ENCODE peak calls at places on chromosomes 1 and 21, in six cellular contexts. U, L, W, Y, P and E are unnamed samples.

GRCh38 chr21:39681845-39682244 is 63.1 kb upstream of the IGSF5 start:
- DNase-seq in U (no peak), L (no peak), W (no peak), Y (peak), P (no peak), E (peak)

GRCh38 chr1:207962716-207963428 is 51.9 kb upstream of the CD34 start:
- DNase-seq in U (peak), L (peak), W (peak), Y (peak), P (peak), E (peak)

GRCh38 chr1:109307363-109308021 is 681 bp upstream of the MYBPHL start:
- DNase-seq in U (no peak), L (no peak), W (peak), Y (no peak), P (peak), E (no peak)

GRCh38 chr1:32791881-32792280 is 25.3 kb downstream of the YARS1 start:
- DNase-seq in U (no peak), L (no peak), W (no peak), Y (peak), P (no peak), E (no peak)

GRCh38 chr21:31932470-31932764 is 59.6 kb downstream of the HUNK start:
- DNase-seq in U (no peak), L (no peak), W (no peak), Y (no peak), P (no peak), E (no peak)

GRCh38 chr1:33092438-33092837 is 11.5 kb downstream of the AZIN2 start:
- DNase-seq in U (no peak), L (no peak), W (no peak), Y (no peak), P (no peak), E (no peak)

GRCh38 chr1:179808503-179808902 is 65.4 kb downstream of the FAM163A start:
- DNase-seq in U (no peak), L (no peak), W (no peak), Y (no peak), P (no peak), E (peak)

GRCh38 chr1:60697204-60697994 is 385.0 kb upstream of the NFIA start:
- DNase-seq in U (no peak), L (no peak), W (no peak), Y (no peak), P (no peak), E (peak)

GRCh38 chr1:56301791-56302190 is 277.6 kb downstream of the PLPP3 start:
- DNase-seq in U (peak), L (no peak), W (no peak), Y (peak), P (no peak), E (peak)

GRCh38 chr1:147078606-147079399 is 93.5 kb downstream of the PRKAB2 start:
- DNase-seq in U (no peak), L (no peak), W (no peak), Y (no peak), P (no peak), E (no peak)
- TF ChIP-seq EZH2 in U (peak), L (no peak), W (no peak), Y (no peak), P (no peak), E (peak)

DNA sequence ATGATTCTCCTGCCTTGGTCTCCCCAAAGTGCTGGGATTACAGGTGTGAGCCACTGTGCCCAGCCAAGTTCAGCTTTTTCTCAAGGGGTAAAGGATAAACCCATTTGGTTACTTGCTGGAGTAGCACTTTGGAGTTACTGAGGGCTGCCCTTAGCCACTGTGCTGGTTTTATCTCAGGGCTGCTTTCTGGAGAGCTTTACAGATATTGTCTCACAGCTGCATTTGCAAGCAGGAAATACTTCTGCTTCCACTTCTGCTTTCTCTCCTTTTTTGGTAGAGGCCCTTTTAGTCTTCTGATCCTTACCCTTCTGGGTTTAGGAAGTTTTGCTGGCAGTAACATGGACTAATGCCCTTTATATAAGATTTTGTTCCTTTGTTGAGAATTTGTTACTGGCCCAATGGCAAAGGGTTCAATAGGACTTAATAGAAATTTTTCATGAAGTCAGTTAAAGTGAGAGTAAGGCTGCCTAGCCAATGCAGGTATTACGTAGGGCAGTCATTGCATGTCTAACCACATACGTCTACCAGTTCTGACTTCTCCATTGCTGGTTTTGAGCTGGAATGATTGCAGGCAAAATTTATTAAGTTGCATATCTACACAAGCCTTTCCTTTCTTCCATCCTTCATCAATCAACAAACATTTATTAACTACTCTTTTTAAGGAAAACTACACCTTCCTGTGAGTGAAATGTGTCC is 24.4 kb downstream of the CAP1 start:
- DNase-seq in U (no peak), L (peak), W (no peak), Y (no peak), P (no peak), E (no peak)
- H3K27ac ChIP-seq in U (no peak), L (peak), W (no peak), Y (no peak), P (no peak), E (no peak)

GRCh38 chr1:234214911-234215892 is 158.1 kb upstream of the COA6 start:
- DNase-seq in U (no peak), L (no peak), W (no peak), Y (no peak), P (peak), E (no peak)
- TF ChIP-seq EZH2 in U (no peak), L (no peak), W (no peak), Y (no peak), P (no peak), E (no peak)

DNA sequence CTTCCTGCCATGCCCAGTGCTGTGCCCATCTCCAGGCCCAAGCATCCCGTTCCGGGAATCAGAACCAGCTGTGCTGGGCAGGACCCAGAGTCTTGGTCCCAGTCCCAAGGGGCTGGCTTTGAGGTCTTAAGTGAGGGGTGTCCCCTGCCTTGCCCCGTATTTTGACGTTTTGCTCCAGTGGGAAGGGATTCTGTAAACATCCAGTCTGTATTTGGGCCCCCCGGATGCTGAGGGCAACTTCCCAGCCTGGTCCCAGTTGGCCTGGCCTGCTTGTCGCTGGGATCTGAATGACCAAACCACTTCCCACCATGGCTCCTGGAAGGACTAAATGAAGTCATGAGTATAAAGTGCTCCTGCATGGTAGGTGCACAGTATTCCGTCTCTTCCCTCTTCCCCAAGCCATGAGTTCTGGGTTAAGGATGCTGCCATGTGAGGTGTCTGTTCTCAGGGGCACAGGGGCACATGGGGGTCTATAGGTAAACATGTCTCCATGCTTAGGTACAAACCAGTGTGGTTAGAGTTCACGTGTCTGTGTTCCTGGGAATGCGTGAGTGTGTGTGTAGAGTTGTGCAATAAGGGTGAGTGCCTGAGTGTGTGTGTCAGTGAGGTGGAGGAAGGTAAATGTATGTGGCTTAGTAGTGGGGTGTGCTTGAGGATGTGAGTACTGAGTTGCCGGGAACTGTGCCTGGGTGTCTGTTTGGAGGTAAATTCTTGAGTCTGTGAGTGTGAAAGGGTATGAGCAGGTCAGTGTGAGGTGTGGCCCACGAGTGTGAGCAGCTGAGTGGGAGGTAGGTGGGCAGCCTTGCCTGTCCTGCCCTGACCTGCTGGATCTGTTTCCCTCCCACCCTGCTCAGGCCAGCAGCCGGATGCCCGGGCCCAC is 1.5 kb downstream of the B4GALT2 start:
- DNase-seq in U (no peak), L (no peak), W (no peak), Y (peak), P (no peak), E (peak)
- H3K27ac ChIP-seq in U (peak), L (no peak), W (peak), Y (peak), P (peak), E (peak)

GRCh38 chr1:16615253-16616252 is 2.2 kb upstream of the NBPF1 start:
- DNase-seq in U (no peak), L (no peak), W (no peak), Y (no peak), P (no peak), E (no peak)

GRCh38 chr1:16614361-16615252 is 1.2 kb upstream of the NBPF1 start:
- DNase-seq in U (no peak), L (no peak), W (no peak), Y (no peak), P (no peak), E (no peak)

GRCh38 chr1:16617778-16618580 is 4.6 kb upstream of the NBPF1 start:
- DNase-seq in U (no peak), L (no peak), W (no peak), Y (no peak), P (no peak), E (no peak)

GRCh38 chr1:16618719-16619118 is 5.4 kb upstream of the NBPF1 start:
- DNase-seq in U (no peak), L (no peak), W (no peak), Y (no peak), P (no peak), E (no peak)

GRCh38 chr1:16617101-16617727 is 3.9 kb upstream of the NBPF1 start:
- DNase-seq in U (no peak), L (no peak), W (no peak), Y (no peak), P (no peak), E (no peak)
- TF ChIP-seq EZH2 in U (no peak), L (no peak), W (no peak), Y (no peak), P (no peak), E (no peak)

GRCh38 chr1:228275154-228275434 is 67.2 kb downstream of the OBSCN start:
- DNase-seq in U (no peak), L (no peak), W (no peak), Y (no peak), P (no peak), E (no peak)
- H3K27ac ChIP-seq in U (no peak), L (no peak), W (peak), Y (no peak), P (no peak), E (no peak)